ENCODE peak calls at places on chromosomes 11 and 22, in four cellular contexts. Y is Peyer's patch, F is stomach, R is A549. L is an unnamed sample.

GRCh38 chr11:2517386-2518064 is 72.7 kb downstream of the KCNQ1 start:
- DNase-seq in Y (peak; percentile 11), F (peak; percentile 16), R (no peak), L (no peak)

GRCh38 chr11:36459046-36459445 is 51.0 kb downstream of the TRAF6 start:
- DNase-seq in Y (no peak), F (no peak), R (no peak), L (no peak)

GRCh38 chr22:19522190-19522880 is 1.9 kb downstream of the CLDN5 start:
- DNase-seq in Y (no peak), F (no peak), R (no peak), L (peak; percentile 75)

GRCh38 chr11:11213117-11213516 is 139.9 kb downstream of the CSNK2A3 start:
- DNase-seq in Y (no peak), F (no peak), R (no peak), L (no peak)

GRCh38 chr11:103798456-103798855 is 238.0 kb upstream of the DDI1 start:
- DNase-seq in Y (no peak), F (no peak), R (no peak), L (no peak)

GRCh38 chr11:30876656-30877371 is 290.7 kb upstream of the MPPED2 start:
- DNase-seq in Y (no peak), F (no peak), R (no peak), L (no peak)

GRCh38 chr11:47766363-47767227 is 546 bp downstream of the FNBP4 start:
- DNase-seq in Y (peak; percentile 80), F (peak; percentile 79), R (no peak), L (peak; percentile 86)

GRCh38 chr11:46392421-46393230 is 1.1 kb upstream of the CHRM4 start:
- DNase-seq in Y (peak; percentile 52), F (peak; percentile 87), R (peak; percentile 87), L (peak; percentile 92)

GRCh38 chr22:37604875-37605274 is 3.8 kb upstream of the GGA1 start:
- DNase-seq in Y (peak; percentile 69), F (no peak), R (no peak), L (no peak)

GRCh38 chr11:17572359-17572690 is 25.3 kb downstream of the OTOG start:
- DNase-seq in Y (peak; percentile 10), F (peak; percentile 17), R (no peak), L (no peak)

GRCh38 chr11:70769521-70769920 is 371.2 kb downstream of the CTTN start:
- DNase-seq in Y (no peak), F (no peak), R (no peak), L (no peak)

GRCh38 chr11:38814670-38815069 is 2216.6 kb upstream of the RAG2 start:
- DNase-seq in Y (no peak), F (no peak), R (no peak), L (no peak)

GRCh38 chr11:9700105-9700801 is 36.4 kb downstream of the SWAP70 start:
- DNase-seq in Y (no peak), F (no peak), R (no peak), L (no peak)

GRCh38 chr11:24935059-24935458 is 438.2 kb downstream of the LUZP2 start:
- DNase-seq in Y (no peak), F (no peak), R (no peak), L (no peak)

GRCh38 chr22:43919106-43919965 is 4.3 kb upstream of the PNPLA3 start:
- DNase-seq in Y (no peak), F (peak; percentile 44), R (no peak), L (no peak)

GRCh38 chr11:30165652-30166051 is 65.2 kb upstream of the FSHB start:
- DNase-seq in Y (no peak), F (peak; percentile 65), R (no peak), L (no peak)

GRCh38 chr11:128632151-128632791 is 44.9 kb upstream of the ETS1 start:
- DNase-seq in Y (no peak), F (no peak), R (no peak), L (no peak)

GRCh38 chr11:68362801-68363379 is 50.5 kb downstream of the LRP5 start:
- DNase-seq in Y (no peak), F (no peak), R (no peak), L (no peak)

GRCh38 chr22:31176923-31177322 is 16.9 kb downstream of the RNF185 start:
- DNase-seq in Y (no peak), F (no peak), R (no peak), L (no peak)

GRCh38 chr11:128595775-128596174 is 8.4 kb upstream of the ETS1 start:
- DNase-seq in Y (no peak), F (no peak), R (no peak), L (no peak)

GRCh38 chr11:110123003-110123402 is 29.8 kb downstream of the ZC3H12C start:
- DNase-seq in Y (no peak), F (no peak), R (no peak), L (no peak)

GRCh38 chr11:77503006-77503405 is 29.1 kb upstream of the PAK1 start:
- DNase-seq in Y (no peak), F (no peak), R (no peak), L (no peak)

GRCh38 chr22:42177891-42178336 is 47.3 kb upstream of the CYP2D6 start:
- DNase-seq in Y (no peak), F (no peak), R (no peak), L (no peak)

GRCh38 chr11:105142167-105142566 is 2.6 kb upstream of the CARD18 start:
- DNase-seq in Y (no peak), F (no peak), R (no peak), L (no peak)

GRCh38 chr11:47406896-47407745 is 1.3 kb upstream of the SLC39A13 start:
- DNase-seq in Y (no peak), F (no peak), R (no peak), L (peak; percentile 65)

GRCh38 chr11:2421226-2421994 is 20.9 kb downstream of the TSSC4 start:
- DNase-seq in Y (no peak), F (no peak), R (no peak), L (no peak)

GRCh38 chr22:45671783-45672563 is at the start of gene ATXN10:
- DNase-seq in Y (peak; percentile 50), F (peak; percentile 48), R (peak; percentile 38), L (no peak)

GRCh38 chr11:65899356-65900124 is 648 bp downstream of the FOSL1 start:
- DNase-seq in Y (no peak), F (peak; percentile 67), R (peak; percentile 75), L (peak; percentile 86)
- TF ChIP-seq POLR2A in Y (no peak), F (no peak), R (peak; percentile 26), L (no peak)

DNA sequence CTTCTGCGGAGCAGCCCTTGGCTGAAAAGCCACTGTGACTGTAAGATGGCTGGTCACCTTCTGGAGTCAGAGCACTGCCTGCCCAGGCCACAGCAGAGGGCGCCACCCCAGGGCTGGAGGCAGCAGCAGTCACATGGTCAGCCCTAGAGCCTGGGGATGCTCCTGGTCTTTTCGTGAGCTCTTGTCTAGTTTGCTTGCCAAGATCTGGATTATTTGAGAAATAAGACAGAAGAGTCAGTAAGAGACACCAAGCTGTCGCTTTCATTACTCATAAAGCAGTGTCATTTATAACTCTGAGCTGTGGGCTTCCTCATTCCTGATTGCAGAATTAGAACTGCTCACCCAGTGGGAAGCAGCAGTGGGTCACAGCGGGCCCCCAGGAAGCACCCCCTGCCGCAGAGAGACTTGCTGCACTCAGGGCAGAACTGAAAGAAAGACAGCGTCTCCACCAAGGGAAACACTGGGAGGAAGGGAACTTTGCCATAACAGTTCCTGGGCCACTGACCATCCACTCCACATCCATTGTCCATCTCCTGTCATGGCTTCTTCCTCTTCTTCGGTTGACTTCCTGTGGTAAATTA is 56.7 kb downstream of the PPP6R2 start:
- DNase-seq in Y (peak; percentile 38), F (peak; percentile 42), R (peak; percentile 35), L (no peak)
- TF ChIP-seq POLR2A in Y (no peak), F (no peak), R (no peak), L (no peak)

DNA sequence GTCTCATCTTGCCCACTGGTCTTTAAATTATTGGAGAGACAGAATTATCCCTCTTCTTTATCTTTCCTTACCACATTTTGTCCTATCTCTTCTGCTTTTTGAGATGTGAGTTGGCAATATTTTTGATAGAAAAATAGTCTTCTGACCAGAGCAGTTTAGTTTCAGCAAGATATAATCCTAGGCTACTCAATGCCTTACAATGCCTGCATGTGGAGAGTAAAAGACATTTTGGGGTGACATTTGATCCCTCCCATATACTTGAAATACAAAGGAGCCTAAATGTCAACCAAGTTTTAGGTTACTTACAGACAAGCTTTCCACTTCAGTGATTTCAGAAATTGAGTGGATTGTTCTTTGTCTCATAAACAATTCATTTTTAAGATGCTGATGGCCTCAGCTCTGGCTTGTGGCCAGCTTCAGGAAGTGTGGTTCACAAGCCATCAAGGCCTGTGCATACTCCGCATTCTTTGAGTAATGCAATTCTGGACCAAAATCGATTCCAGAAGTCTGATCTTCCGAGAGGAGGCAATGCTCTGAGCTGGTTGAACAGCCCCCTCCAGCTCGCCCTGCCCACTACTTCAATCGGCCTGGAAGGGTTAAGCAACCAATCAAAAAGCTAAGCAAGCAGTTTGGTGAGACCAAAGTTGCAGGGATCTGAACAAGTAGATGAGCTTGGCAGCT is 274.4 kb downstream of the BLID start:
- DNase-seq in Y (no peak), F (no peak), R (no peak), L (no peak)
- TF ChIP-seq POLR2A in Y (no peak), F (no peak), R (no peak), L (no peak)

GRCh38 chr22:20977019-20977418 is 5.1 kb upstream of the LZTR1 start:
- DNase-seq in Y (no peak), F (no peak), R (no peak), L (no peak)

GRCh38 chr22:20979243-20979809 is 2.8 kb upstream of the LZTR1 start:
- DNase-seq in Y (peak; percentile 52), F (peak; percentile 67), R (no peak), L (no peak)

GRCh38 chr22:20979940-20980453 is 2.1 kb upstream of the LZTR1 start:
- DNase-seq in Y (no peak), F (no peak), R (no peak), L (no peak)

GRCh38 chr22:20977516-20978170 is 4.5 kb upstream of the LZTR1 start:
- DNase-seq in Y (no peak), F (no peak), R (no peak), L (no peak)

GRCh38 chr22:20978419-20978818 is 3.7 kb upstream of the LZTR1 start:
- DNase-seq in Y (no peak), F (no peak), R (no peak), L (no peak)
- TF ChIP-seq POLR2A in Y (no peak), F (no peak), R (no peak), L (no peak)

GRCh38 chr11:63681208-63682044 is at the start of gene RTN3:
- DNase-seq in Y (peak; percentile 92), F (peak; percentile 98), R (peak; percentile 94), L (peak; percentile 96)
- TF ChIP-seq POLR2A in Y (peak; percentile 96), F (no peak), R (peak; percentile 89), L (peak; percentile 90)

GRCh38 chr11:95067042-95067827 is 516 bp downstream of the SRSF8 start:
- DNase-seq in Y (peak; percentile 78), F (peak; percentile 82), R (peak; percentile 28), L (peak; percentile 89)
- TF ChIP-seq POLR2A in Y (peak; percentile 56), F (no peak), R (peak; percentile 43), L (peak; percentile 72)

GRCh38 chr11:111975076-111975806 is 38.1 kb downstream of the DIXDC1 start:
- DNase-seq in Y (no peak), F (no peak), R (no peak), L (no peak)

GRCh38 chr11:111976614-111977140 is 39.5 kb downstream of the DIXDC1 start:
- DNase-seq in Y (no peak), F (no peak), R (no peak), L (no peak)

GRCh38 chr11:111976119-111976518 is 39.0 kb downstream of the DIXDC1 start:
- DNase-seq in Y (no peak), F (no peak), R (no peak), L (no peak)

GRCh38 chr11:111978028-111978771 is 41.1 kb downstream of the DIXDC1 start:
- DNase-seq in Y (no peak), F (no peak), R (no peak), L (peak; percentile 78)

GRCh38 chr11:111977141-111978027 is 40.2 kb downstream of the DIXDC1 start:
- DNase-seq in Y (no peak), F (peak; percentile 68), R (no peak), L (peak; percentile 85)
- TF ChIP-seq POLR2A in Y (no peak), F (no peak), R (no peak), L (no peak)